ENCODE peak calls at places on chromosome 16, in six cellular contexts. A is fibroblast of the conjunctiva; U is stimulated activated CD8-positive, alpha-beta memory T cell treated with anti-CD3 and anti-CD28 coated beads, Interleukin-12 subunit alpha, Interleukin-12 subunit beta, amount 100 ng/mL, for 1 hour; W is RCC 7860; S is PC-9; R is lung. J is an unnamed sample.

GRCh38 chr16:89598199-89598598 is 15.2 kb upstream of the DPEP1 start:
- DNase-seq in S (no peak), A (no peak), R (no peak), U (no peak), W (no peak), J (no peak)

GRCh38 chr16:67407176-67407787 is 9.0 kb downstream of the ZDHHC1 start:
- DNase-seq in W (no peak), S (no peak), R (no peak), U (no peak), A (no peak), J (no peak)

GRCh38 chr16:53430363-53430762 is 3.9 kb upstream of the RBL2 start:
- DNase-seq in W (no peak), U (no peak), A (no peak), S (peak), R (no peak), J (no peak)

GRCh38 chr16:50812046-50812445 is 70.2 kb downstream of the CYLD start:
- DNase-seq in A (no peak), W (no peak), U (no peak), R (peak), S (no peak), J (no peak)

GRCh38 chr16:84331998-84332780 is 36.1 kb upstream of the ATP2C2 start:
- DNase-seq in U (no peak), W (peak), S (no peak), R (no peak), A (no peak), J (no peak)

GRCh38 chr16:27692576-27692975 is 142.6 kb downstream of the KATNIP start:
- DNase-seq in A (no peak), W (no peak), S (no peak), U (no peak), R (no peak), J (no peak)

GRCh38 chr16:7938175-7938574 is 605.5 kb downstream of the RBFOX1 start:
- DNase-seq in U (no peak), W (no peak), A (no peak), S (no peak), R (no peak), J (no peak)

GRCh38 chr16:81201267-81201666 is 37.2 kb upstream of the BCO1 start:
- DNase-seq in W (no peak), S (no peak), R (no peak), A (no peak), U (no peak), J (peak)

GRCh38 chr16:89146211-89147005 is 25.1 kb upstream of the CDH15 start:
- DNase-seq in A (no peak), S (no peak), U (no peak), W (no peak), R (no peak), J (no peak)

GRCh38 chr16:88505405-88506082 is 52.5 kb downstream of the ZFPM1 start:
- DNase-seq in U (peak), A (no peak), S (peak), W (peak), R (peak), J (peak)

GRCh38 chr16:8866118-8866883 is 2.5 kb downstream of the CARHSP1 start:
- DNase-seq in A (no peak), W (no peak), U (no peak), S (no peak), R (no peak), J (peak)

GRCh38 chr16:912684-913613 is 57.8 kb downstream of the LMF1 start:
- DNase-seq in W (no peak), U (no peak), A (no peak), S (no peak), R (no peak), J (no peak)

GRCh38 chr16:90046971-90047713 is 27.9 kb upstream of the DBNDD1 start:
- DNase-seq in A (peak), U (no peak), R (peak), W (no peak), S (peak), J (peak)

GRCh38 chr16:10694830-10695229 is at the start of gene TEKT5:
- DNase-seq in W (no peak), U (no peak), S (no peak), R (no peak), A (no peak), J (no peak)

GRCh38 chr16:17296412-17296811 is 174.3 kb downstream of the XYLT1 start:
- DNase-seq in S (no peak), W (no peak), A (no peak), R (no peak), U (no peak), J (no peak)

GRCh38 chr16:22670551-22670970 is 143.4 kb upstream of the HS3ST2 start:
- DNase-seq in W (no peak), S (no peak), A (no peak), U (no peak), R (no peak), J (no peak)

GRCh38 chr16:19517424-19518089 is 4.3 kb downstream of the GDE1 start:
- DNase-seq in W (no peak), R (no peak), S (peak), U (no peak), A (no peak), J (no peak)

GRCh38 chr16:81437860-81438259 is 6.7 kb upstream of the CMIP start:
- DNase-seq in A (no peak), W (no peak), S (no peak), R (no peak), U (no peak), J (no peak)

GRCh38 chr16:27242868-27243590 is 25.5 kb downstream of the NSMCE1 start:
- DNase-seq in U (no peak), S (peak), W (peak), R (no peak), A (no peak), J (peak)

GRCh38 chr16:69188716-69189115 is 1.8 kb downstream of the SNTB2 start:
- DNase-seq in S (no peak), W (no peak), U (no peak), A (no peak), R (no peak), J (peak)

GRCh38 chr16:57299009-57299718 is 14.7 kb upstream of the PLLP start:
- DNase-seq in S (no peak), R (peak), U (no peak), W (peak), A (no peak), J (no peak)

GRCh38 chr16:57514891-57515600 is 21.3 kb downstream of the CCDC102A start:
- DNase-seq in W (no peak), U (no peak), R (no peak), A (no peak), S (no peak), J (no peak)

GRCh38 chr16:68234188-68235104 is 1.5 kb downstream of the ESRP2 start:
- DNase-seq in A (no peak), W (peak), S (peak), R (peak), U (no peak), J (peak)

GRCh38 chr16:89476811-89477261 is 13.5 kb downstream of the ANKRD11 start:
- DNase-seq in A (no peak), S (no peak), W (no peak), R (no peak), U (no peak), J (no peak)

GRCh38 chr16:49749816-49750215 is 106.1 kb downstream of the ZNF423 start:
- DNase-seq in S (no peak), R (no peak), U (no peak), W (no peak), A (no peak), J (no peak)

J was measured in left lobe of liver.